ENCODE peak calls at places on chromosomes 6 and 20, in ten cellular contexts. V is activated B cell treated with CpG ODN at 0.5 μM for 24 hours, Q is fibroblast of mammary gland, O is HCT116, T is IMR-90, E is neural crest cell, I is AG10803, F is GM10248, B is RWPE2, S is suprapubic skin. C is an unnamed sample.

GRCh38 chr20:57092900-57093238 is 173.6 kb downstream of the BMP7 start:
- DNase-seq in Q (no peak), T (no peak), E (no peak), O (no peak), V (no peak), B (peak), S (no peak), F (no peak), I (no peak), C (no peak)

GRCh38 chr6:140415266-140415665 is 1040.8 kb upstream of the CITED2 start:
- DNase-seq in T (no peak), B (no peak), F (no peak), V (no peak), Q (no peak), S (no peak), I (no peak), E (no peak), O (no peak), C (no peak)

GRCh38 chr6:42532038-42532669 is 31.7 kb upstream of the UBR2 start:
- DNase-seq in I (peak), F (peak), S (no peak), B (no peak), T (peak), O (peak), V (no peak), Q (peak), E (no peak), C (no peak)

GRCh38 chr20:56483970-56484369 is 15.5 kb downstream of the RTF2 start:
- DNase-seq in V (no peak), F (no peak), T (no peak), S (no peak), E (no peak), B (no peak), O (no peak), I (no peak), Q (no peak), C (no peak)

GRCh38 chr6:119890470-119890869 is 540.9 kb upstream of the MAN1A1 start:
- DNase-seq in F (no peak), B (no peak), Q (no peak), O (no peak), T (no peak), S (no peak), I (no peak), V (no peak), E (no peak), C (no peak)

GRCh38 chr6:138012682-138013081 is 94.5 kb downstream of the PERP start:
- DNase-seq in O (no peak), E (no peak), S (no peak), Q (no peak), B (no peak), V (no peak), T (no peak), F (no peak), I (no peak), C (no peak)

GRCh38 chr20:40673442-40673841 is 15.6 kb downstream of the MAFB start:
- DNase-seq in F (no peak), E (no peak), O (no peak), B (peak), T (no peak), I (no peak), V (no peak), S (no peak), Q (no peak), C (no peak)

GRCh38 chr6:96743496-96743895 is 93.8 kb downstream of the GPR63 start:
- DNase-seq in F (no peak), V (no peak), O (peak), E (no peak), I (no peak), S (no peak), T (no peak), B (no peak), Q (peak), C (no peak)

GRCh38 chr6:31158863-31159855 is 770 bp downstream of the TCF19 start:
- DNase-seq in I (peak), T (no peak), E (no peak), Q (peak), S (no peak), V (no peak), B (no peak), F (no peak), O (no peak), C (no peak)

GRCh38 chr6:130366011-130366963 is at the start of gene TMEM200A:
- DNase-seq in Q (peak), I (peak), S (peak), F (peak), V (no peak), T (peak), E (peak), B (peak), O (no peak), C (peak)

GRCh38 chr6:101401792-101402617 is 8.5 kb downstream of the GRIK2 start:
- DNase-seq in I (peak), Q (no peak), E (peak), B (no peak), F (no peak), V (no peak), S (no peak), T (peak), O (no peak), C (no peak)

GRCh38 chr20:59583428-59584277 is 20.7 kb upstream of the PHACTR3 start:
- DNase-seq in O (no peak), B (peak), F (no peak), S (no peak), V (no peak), I (peak), E (no peak), Q (peak), T (no peak), C (no peak)

GRCh38 chr20:39066464-39066863 is 104.3 kb downstream of the DHX35 start:
- DNase-seq in B (no peak), O (no peak), S (no peak), Q (no peak), F (no peak), I (no peak), E (peak), V (no peak), T (no peak), C (no peak)

GRCh38 chr6:10567256-10568041 is 46.3 kb downstream of the GCNT2 start:
- DNase-seq in I (no peak), F (no peak), S (peak), T (no peak), E (no peak), B (no peak), V (no peak), Q (no peak), O (no peak), C (no peak)

GRCh38 chr20:48933017-48933766 is 11.7 kb downstream of the ARFGEF2 start:
- DNase-seq in I (no peak), B (no peak), E (no peak), S (no peak), Q (no peak), F (no peak), V (no peak), T (no peak), O (no peak), C (no peak)

GRCh38 chr6:40542175-40542764 is 44.9 kb downstream of the LRFN2 start:
- DNase-seq in E (no peak), F (no peak), V (no peak), T (no peak), S (no peak), Q (no peak), B (no peak), O (no peak), I (no peak), C (no peak)

GRCh38 chr6:165845488-165845887 is 182.4 kb upstream of the PDE10A start:
- DNase-seq in S (no peak), I (no peak), F (no peak), Q (no peak), E (no peak), T (peak), B (no peak), V (no peak), O (no peak), C (no peak)

GRCh38 chr20:49858076-49858565 is 45.5 kb downstream of the SLC9A8 start:
- DNase-seq in S (no peak), B (no peak), E (no peak), I (no peak), F (no peak), Q (no peak), T (no peak), O (no peak), V (no peak), C (no peak)

GRCh38 chr6:87929843-87930288 is 117.8 kb upstream of the SPACA1 start:
- DNase-seq in E (peak), S (peak), T (peak), V (peak), F (peak), I (peak), B (no peak), O (peak), Q (peak), C (no peak)

GRCh38 chr6:130696806-130697205 is 130.4 kb upstream of the SMLR1 start:
- DNase-seq in S (no peak), T (peak), E (no peak), B (no peak), Q (peak), V (no peak), O (no peak), I (no peak), F (no peak), C (no peak)

GRCh38 chr20:58688838-58689237 is 3.8 kb upstream of the NPEPL1 start:
- DNase-seq in T (peak), F (no peak), O (no peak), V (no peak), Q (no peak), I (peak), E (no peak), S (no peak), B (peak), C (no peak)

GRCh38 chr20:38870733-38871559 is 55.3 kb upstream of the FAM83D start:
- DNase-seq in B (peak), T (peak), O (peak), Q (peak), I (no peak), S (no peak), V (no peak), E (no peak), F (no peak), C (no peak)

GRCh38 chr6:2807342-2808090 is 34.1 kb downstream of the SERPINB1 start:
- DNase-seq in T (peak), E (no peak), O (no peak), F (no peak), V (no peak), B (no peak), Q (no peak), S (no peak), I (no peak), C (no peak)

GRCh38 chr6:11752350-11752749 is 26.3 kb downstream of the ADTRP start:
- DNase-seq in B (no peak), I (no peak), Q (peak), E (no peak), F (no peak), S (no peak), T (no peak), V (no peak), O (no peak), C (no peak)

DNA sequence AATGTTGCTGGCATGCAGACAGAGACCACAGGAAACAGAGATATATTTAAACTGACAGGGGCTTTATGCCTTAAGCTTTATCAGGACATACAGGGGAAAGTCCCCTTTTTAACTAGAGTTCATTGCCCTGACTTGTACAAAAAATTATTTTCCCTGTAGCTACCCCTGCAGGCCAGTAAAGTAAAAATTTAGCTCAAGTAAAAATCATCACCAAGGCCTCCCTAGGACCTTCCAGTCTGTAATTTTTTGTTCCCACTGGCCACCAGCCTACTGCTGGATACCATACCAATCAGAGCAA is 711.9 kb upstream of the NRSN1 start:
- DNase-seq in V (no peak), B (no peak), S (no peak), I (peak), O (no peak), Q (peak), E (no peak), T (peak), F (peak), C (no peak)
- TF ChIP-seq CTCF in V (no peak), B (peak), S (no peak), I (peak), O (no peak), Q (peak), E (peak), T (peak), F (no peak), C (peak)

DNA sequence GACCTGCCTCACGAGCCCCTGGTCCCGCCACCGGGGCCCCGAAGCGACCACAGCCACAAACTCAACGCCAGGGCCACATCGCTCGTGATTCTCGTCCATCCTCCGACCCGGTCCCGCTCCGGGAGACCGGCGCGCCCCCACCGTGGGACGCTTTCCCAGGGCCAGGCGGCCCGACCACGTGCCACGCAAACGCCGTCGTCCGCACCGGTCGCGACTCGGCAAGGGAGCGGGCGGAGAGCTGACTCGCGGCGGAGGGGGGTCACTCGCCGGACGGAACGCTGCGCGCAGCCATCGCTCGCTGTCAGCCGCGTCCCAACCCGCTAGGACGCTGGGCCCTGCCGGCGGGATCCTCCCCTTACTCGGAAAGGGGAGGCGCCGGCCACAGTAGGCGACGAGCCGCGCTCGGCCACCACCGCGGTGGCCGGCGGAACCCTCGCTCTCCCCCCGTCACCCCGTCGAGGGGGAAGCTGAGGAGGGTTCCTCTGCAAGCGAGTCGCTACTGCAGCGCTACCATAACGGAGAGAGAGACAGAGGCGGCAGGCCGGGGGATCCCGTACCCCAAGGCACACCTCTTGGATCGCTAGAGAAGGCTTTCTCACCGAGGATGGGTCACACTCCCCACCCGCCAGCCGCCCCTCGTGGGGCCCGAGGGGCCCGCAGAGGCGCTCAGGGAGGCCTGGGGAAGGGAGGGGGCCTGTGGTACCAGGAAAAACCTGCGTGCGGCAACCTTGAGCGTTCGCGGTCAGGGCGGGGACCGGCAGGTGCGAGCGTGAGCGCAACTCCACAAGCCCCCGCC is 511.8 kb upstream of the ZNF337 start:
- DNase-seq in T (no peak), O (no peak), I (no peak), V (no peak), B (peak), S (no peak), Q (no peak), F (peak), E (peak), C (peak)
- TF ChIP-seq CTCF in T (no peak), O (no peak), I (no peak), V (no peak), B (no peak), S (no peak), Q (no peak), F (no peak), E (no peak), C (no peak)

GRCh38 chr20:10179574-10180298 is 38.9 kb upstream of the SNAP25 start:
- DNase-seq in B (no peak), Q (peak), V (no peak), E (peak), I (no peak), F (no peak), T (peak), O (peak), S (no peak), C (no peak)
- TF ChIP-seq CTCF in B (no peak), Q (peak), V (no peak), E (peak), I (peak), F (no peak), T (peak), O (peak), S (no peak), C (peak)

DNA sequence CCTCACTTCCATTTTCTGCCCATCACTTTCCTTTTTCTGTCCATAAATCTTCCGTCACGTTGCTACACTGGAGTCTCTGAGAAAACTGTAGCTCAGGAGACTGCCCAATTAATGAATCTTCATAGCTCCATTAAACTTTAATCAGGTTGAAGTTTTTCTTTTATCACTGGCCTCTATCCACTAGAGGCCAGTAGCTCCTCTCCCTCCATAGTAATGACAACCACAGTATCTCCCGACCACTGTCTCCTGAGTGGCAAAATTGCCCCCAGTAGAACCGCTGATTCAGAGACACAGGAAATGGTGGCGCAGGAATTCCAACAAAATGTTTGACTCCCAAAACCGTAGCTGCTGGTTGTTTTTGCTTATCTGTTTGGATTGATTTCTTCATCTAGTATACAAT is 18.4 kb upstream of the DOK5 start:
- DNase-seq in E (no peak), T (no peak), I (no peak), S (no peak), Q (no peak), O (no peak), V (no peak), B (no peak), F (no peak), C (no peak)
- TF ChIP-seq CTCF in E (no peak), T (no peak), I (no peak), S (no peak), Q (no peak), O (peak), V (no peak), B (peak), F (no peak), C (peak)

DNA sequence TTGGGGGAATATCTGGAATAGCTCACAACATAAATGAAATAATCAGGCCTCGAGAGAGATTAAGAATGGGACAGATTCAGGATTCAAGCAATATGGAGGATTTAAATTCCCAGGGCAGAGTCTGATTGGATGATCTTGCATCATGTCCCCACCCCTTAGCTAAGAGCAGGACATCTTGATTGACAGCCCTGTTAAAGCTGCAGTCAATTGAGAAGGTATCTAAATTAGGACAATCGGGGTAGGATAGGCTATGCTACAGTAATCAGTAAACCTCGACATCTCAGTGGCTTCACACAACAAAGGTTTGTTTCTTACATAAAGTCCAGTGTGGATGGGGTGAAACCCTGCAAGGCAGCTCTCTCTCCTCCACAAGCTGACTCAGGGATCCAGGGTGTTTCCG is 109.5 kb downstream of the EYA2 start:
- DNase-seq in F (no peak), S (no peak), V (no peak), T (no peak), I (no peak), Q (no peak), O (no peak), E (no peak), B (no peak), C (no peak)
- TF ChIP-seq CTCF in F (no peak), S (no peak), V (no peak), T (no peak), I (no peak), Q (no peak), O (no peak), E (no peak), B (no peak), C (no peak)

GRCh38 chr20:1118336-1119127 is at the start of gene PSMF1:
- DNase-seq in B (peak), I (peak), O (peak), E (peak), S (peak), Q (peak), V (peak), T (peak), F (peak), C (peak)
- TF ChIP-seq CTCF in B (no peak), I (no peak), O (no peak), E (no peak), S (peak), Q (no peak), V (no peak), T (no peak), F (no peak), C (no peak)